ENCODE peak calls at places on chromosomes 5 and 9, in eight cellular contexts. B, A, X, Z, Y, S, H and T are unnamed samples.

GRCh38 chr5:135038202-135038828 is 4.3 kb upstream of the PITX1 start:
- DNase-seq in X (no peak), Z (no peak), A (no peak), S (no peak), H (no peak), B (peak; percentile 50), Y (no peak), T (no peak)

GRCh38 chr5:57190593-57190992 is 16.7 kb downstream of the GPBP1 start:
- DNase-seq in A (no peak), X (no peak), H (no peak), Z (no peak), S (no peak), Y (no peak), B (no peak), T (no peak)

GRCh38 chr9:99253134-99253533 is 31.1 kb downstream of the SEC61B start:
- DNase-seq in A (no peak), B (no peak), Y (no peak), S (no peak), Z (no peak), X (no peak), H (peak; percentile 70), T (no peak)

GRCh38 chr9:37921546-37922300 is 17.8 kb upstream of the SLC25A51 start:
- DNase-seq in Z (no peak), X (peak; percentile 72), A (no peak), H (peak; percentile 49), S (no peak), B (peak; percentile 16), Y (no peak), T (no peak)

GRCh38 chr9:110128664-110129329 is 79.2 kb downstream of the C9orf152 start:
- DNase-seq in B (no peak), Z (no peak), A (no peak), Y (no peak), X (no peak), S (no peak), H (no peak), T (no peak)

GRCh38 chr9:113785334-113785733 is 90.8 kb upstream of the ZNF618 start:
- DNase-seq in B (no peak), S (no peak), X (peak; percentile 74), H (no peak), Z (no peak), Y (no peak), A (no peak), T (no peak)

GRCh38 chr5:306011-306805 is 15.3 kb upstream of the AHRR start:
- DNase-seq in Y (no peak), H (peak; percentile 51), A (no peak), X (no peak), Z (no peak), S (no peak), B (no peak), T (no peak)

GRCh38 chr5:109688647-109688998 is 1.1 kb upstream of the MAN2A1 start:
- DNase-seq in Z (no peak), Y (no peak), S (peak; percentile 59), B (no peak), H (no peak), X (no peak), A (no peak), T (no peak)

GRCh38 chr9:92775466-92775865 is 10.8 kb upstream of the BICD2 start:
- DNase-seq in X (no peak), S (no peak), Y (no peak), A (no peak), H (no peak), B (no peak), Z (no peak), T (no peak)